ENCODE peak calls at places on chromosomes 5 and 9, in six cellular contexts. Y is right lobe of liver, Z is thoracic aorta, K is heart right ventricle, O is adrenal gland, A is transverse colon. H is an unnamed sample.

GRCh38 chr5:152688561-152689274 is 283.6 kb upstream of the NMUR2 start:
- DNase-seq in O (peak), Y (no peak), A (no peak), K (no peak), Z (peak), H (no peak)

GRCh38 chr5:19547640-19548039 is 440.4 kb downstream of the CDH18 start:
- DNase-seq in O (no peak), Z (no peak), A (no peak), K (peak), Y (no peak), H (no peak)

GRCh38 chr5:132272341-132273210 is 15.1 kb downstream of the PDLIM4 start:
- DNase-seq in Y (peak), A (peak), K (no peak), O (peak), Z (no peak), H (peak)

GRCh38 chr5:36878421-36879088 is 2.0 kb downstream of the NIPBL start:
- DNase-seq in Y (no peak), O (peak), K (peak), Z (no peak), A (no peak), H (no peak)

GRCh38 chr9:108021311-108021710 is 531.7 kb upstream of the KLF4 start:
- DNase-seq in K (no peak), Y (no peak), A (no peak), O (no peak), Z (no peak), H (no peak)

GRCh38 chr9:135951889-135952663 is 9.1 kb downstream of the UBAC1 start:
- DNase-seq in A (no peak), Z (no peak), O (no peak), Y (no peak), K (no peak), H (no peak)

GRCh38 chr5:10663531-10664183 is 97.4 kb downstream of the DAP start:
- DNase-seq in O (no peak), A (no peak), Z (no peak), K (peak), Y (peak), H (no peak)

GRCh38 chr9:16803648-16804047 is 66.8 kb downstream of the BNC2 start:
- DNase-seq in O (no peak), Z (no peak), K (no peak), Y (no peak), A (no peak), H (no peak)

GRCh38 chr9:134987906-134988700 is 70.4 kb upstream of the FCN1 start:
- DNase-seq in O (no peak), Y (peak), Z (no peak), A (no peak), K (no peak), H (no peak)

GRCh38 chr5:59831341-59831989 is 62.1 kb downstream of the PDE4D start:
- DNase-seq in O (no peak), A (no peak), Z (no peak), K (no peak), Y (no peak), H (no peak)

GRCh38 chr9:133635098-133635497 is 1.1 kb upstream of the DBH start:
- DNase-seq in Y (no peak), Z (no peak), K (no peak), A (no peak), O (no peak), H (no peak)

GRCh38 chr5:14581891-14582796 is 552 bp downstream of the OTULINL start:
- DNase-seq in Y (peak), O (peak), Z (no peak), A (peak), K (peak), H (peak)

GRCh38 chr5:10333154-10334006 is 20.1 kb upstream of the MARCHF6 start:
- DNase-seq in K (no peak), O (peak), Z (no peak), A (peak), Y (peak), H (no peak)

GRCh38 chr5:32301891-32302290 is 10.8 kb downstream of the MTMR12 start:
- DNase-seq in O (no peak), K (no peak), Y (no peak), Z (no peak), A (no peak), H (no peak)

GRCh38 chr9:137793196-137793841 is 84.3 kb upstream of the CACNA1B start:
- DNase-seq in O (no peak), A (no peak), Z (no peak), K (no peak), Y (no peak), H (no peak)

GRCh38 chr5:85132269-85132668 is 747.6 kb upstream of the EDIL3 start:
- DNase-seq in Z (no peak), Y (no peak), K (no peak), A (no peak), O (no peak), H (no peak)

GRCh38 chr9:26483991-26484390 is 408.6 kb downstream of the CAAP1 start:
- DNase-seq in A (no peak), Z (no peak), K (no peak), Y (no peak), O (no peak), H (no peak)

GRCh38 chr9:97478301-97478981 is 23.0 kb upstream of the TMOD1 start:
- DNase-seq in A (no peak), Y (peak), K (no peak), O (peak), Z (no peak), H (no peak)

GRCh38 chr5:55823151-55823796 is 27.9 kb upstream of the IL31RA start:
- DNase-seq in K (no peak), A (no peak), Y (no peak), O (no peak), Z (no peak), H (no peak)

GRCh38 chr9:133534346-133535284 is at the start of gene ADAMTSL2:
- DNase-seq in K (peak), Y (peak), Z (no peak), A (peak), O (peak), H (peak)

GRCh38 chr9:133680250-133680975 is 44.2 kb downstream of the DBH start:
- DNase-seq in Y (no peak), Z (no peak), K (no peak), A (no peak), O (no peak), H (no peak)

GRCh38 chr5:61599370-61600140 is 267.5 kb downstream of the ZSWIM6 start:
- DNase-seq in O (peak), Y (no peak), K (no peak), Z (no peak), A (no peak), H (no peak)

GRCh38 chr5:154176191-154176590 is 14.3 kb upstream of the GALNT10 start:
- DNase-seq in Y (no peak), Z (no peak), A (no peak), O (no peak), K (no peak), H (no peak)

GRCh38 chr5:132483661-132484385 is 6.8 kb downstream of the IRF1 start:
- DNase-seq in O (no peak), Y (peak), A (peak), K (no peak), Z (no peak), H (no peak)

GRCh38 chr5:66144799-66145390 is 795 bp downstream of the SREK1 start:
- DNase-seq in A (no peak), Z (peak), O (peak), Y (no peak), K (no peak), H (no peak)

GRCh38 chr5:132268698-132269551 is 11.4 kb downstream of the PDLIM4 start:
- DNase-seq in O (no peak), K (peak), Z (no peak), A (no peak), Y (peak), H (no peak)

GRCh38 chr5:32916648-32917047 is 205.5 kb downstream of the NPR3 start:
- DNase-seq in O (peak), A (no peak), Z (no peak), K (no peak), Y (peak), H (peak)

GRCh38 chr9:114434878-114435311 is 47.1 kb upstream of the AKNA start:
- DNase-seq in Z (no peak), Y (peak), O (peak), K (no peak), A (no peak), H (no peak)

GRCh38 chr9:96255698-96256097 is 46.3 kb downstream of the HSD17B3 start:
- DNase-seq in Z (no peak), O (no peak), K (no peak), Y (no peak), A (no peak), H (no peak)

GRCh38 chr5:116779846-116780245 is 205.2 kb upstream of the SEMA6A start:
- DNase-seq in K (no peak), O (no peak), A (no peak), Z (no peak), Y (no peak), H (no peak)

GRCh38 chr5:6770826-6771607 is 57.8 kb downstream of the TENT4A start:
- DNase-seq in O (no peak), A (no peak), Z (no peak), Y (no peak), K (no peak), H (no peak)

GRCh38 chr5:138662599-138662998 is 87.4 kb upstream of the HSPA9 start:
- DNase-seq in O (no peak), A (no peak), Z (no peak), Y (no peak), K (no peak), H (peak)

GRCh38 chr9:88303785-88304495 is 84.3 kb upstream of the SPIN1 start:
- DNase-seq in Y (peak), A (no peak), K (no peak), Z (no peak), O (no peak), H (no peak)

GRCh38 chr9:81499571-81499970 is 189.8 kb downstream of the TLE1 start:
- DNase-seq in Z (no peak), Y (no peak), O (no peak), K (no peak), A (no peak), H (no peak)

GRCh38 chr9:137320555-137321384 is 18.7 kb upstream of the NRARP start:
- DNase-seq in A (peak), K (no peak), O (no peak), Y (no peak), Z (no peak), H (no peak)

GRCh38 chr9:111034573-111035539 is 3.4 kb downstream of the LPAR1 start:
- DNase-seq in A (no peak), Z (no peak), O (no peak), K (no peak), Y (no peak), H (no peak)

GRCh38 chr5:122323132-122323548 is 11.1 kb downstream of the SNCAIP start:
- DNase-seq in Z (no peak), A (no peak), K (no peak), O (no peak), Y (no peak), H (no peak)

GRCh38 chr9:92133949-92134604 is 18.9 kb upstream of the SPTLC1 start:
- DNase-seq in O (peak), Z (peak), Y (peak), K (peak), A (peak), H (peak)

DNA sequence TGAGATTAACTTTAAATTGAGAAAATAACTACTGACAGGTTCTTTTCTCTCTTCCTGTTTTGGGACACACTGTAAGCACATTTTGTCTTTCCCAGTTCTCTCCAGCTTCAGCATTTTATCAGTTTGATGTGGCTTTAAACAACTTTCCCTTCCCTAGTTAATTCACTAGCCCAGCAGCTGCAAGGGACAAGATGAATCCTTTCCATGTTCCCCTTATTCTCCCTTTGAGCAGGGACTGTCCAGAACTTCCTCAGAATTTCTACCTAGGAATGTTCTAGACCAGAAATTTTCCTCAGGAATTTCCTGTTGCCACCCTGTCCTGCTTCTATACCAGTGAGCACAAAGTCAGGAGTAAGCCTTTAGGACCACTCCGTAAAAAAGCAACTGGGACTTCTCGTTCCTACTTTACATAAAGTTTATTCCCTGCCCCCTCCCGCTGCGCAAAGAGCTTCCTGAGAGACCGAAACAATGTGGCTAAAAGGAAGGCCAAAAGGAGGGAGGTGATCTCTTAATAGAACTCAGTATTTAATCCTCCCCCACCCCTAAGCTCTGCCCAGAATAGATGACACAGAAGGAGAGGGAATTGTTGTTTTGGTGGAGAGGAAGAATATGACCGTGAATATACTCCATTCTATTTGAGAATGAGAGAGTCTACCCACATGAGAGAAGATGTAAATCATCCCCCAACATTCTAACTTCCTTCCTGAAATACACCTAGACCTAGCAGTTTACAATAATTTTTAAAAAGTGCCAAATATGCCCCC is 61.9 kb downstream of the GLIS3 start:
- DNase-seq in A (no peak), K (peak), Y (no peak), Z (no peak), O (no peak), H (no peak)
- H3K4me3 ChIP-seq in A (no peak), K (no peak), Y (no peak), Z (peak), O (no peak), H (no peak)

GRCh38 chr5:1128977-1129724 is 17.3 kb upstream of the SLC12A7 start:
- DNase-seq in O (no peak), Y (no peak), Z (no peak), A (no peak), K (no peak), H (no peak)

GRCh38 chr5:1131191-1131621 is 19.3 kb upstream of the SLC12A7 start:
- DNase-seq in K (no peak), O (no peak), Y (no peak), Z (no peak), A (no peak), H (no peak)

GRCh38 chr5:1129725-1130082 is 17.8 kb upstream of the SLC12A7 start:
- DNase-seq in A (peak), K (no peak), Y (peak), Z (no peak), O (no peak), H (no peak)

GRCh38 chr5:1131726-1132125 is 19.9 kb upstream of the SLC12A7 start:
- DNase-seq in K (no peak), Z (no peak), Y (no peak), O (no peak), A (no peak), H (no peak)

DNA sequence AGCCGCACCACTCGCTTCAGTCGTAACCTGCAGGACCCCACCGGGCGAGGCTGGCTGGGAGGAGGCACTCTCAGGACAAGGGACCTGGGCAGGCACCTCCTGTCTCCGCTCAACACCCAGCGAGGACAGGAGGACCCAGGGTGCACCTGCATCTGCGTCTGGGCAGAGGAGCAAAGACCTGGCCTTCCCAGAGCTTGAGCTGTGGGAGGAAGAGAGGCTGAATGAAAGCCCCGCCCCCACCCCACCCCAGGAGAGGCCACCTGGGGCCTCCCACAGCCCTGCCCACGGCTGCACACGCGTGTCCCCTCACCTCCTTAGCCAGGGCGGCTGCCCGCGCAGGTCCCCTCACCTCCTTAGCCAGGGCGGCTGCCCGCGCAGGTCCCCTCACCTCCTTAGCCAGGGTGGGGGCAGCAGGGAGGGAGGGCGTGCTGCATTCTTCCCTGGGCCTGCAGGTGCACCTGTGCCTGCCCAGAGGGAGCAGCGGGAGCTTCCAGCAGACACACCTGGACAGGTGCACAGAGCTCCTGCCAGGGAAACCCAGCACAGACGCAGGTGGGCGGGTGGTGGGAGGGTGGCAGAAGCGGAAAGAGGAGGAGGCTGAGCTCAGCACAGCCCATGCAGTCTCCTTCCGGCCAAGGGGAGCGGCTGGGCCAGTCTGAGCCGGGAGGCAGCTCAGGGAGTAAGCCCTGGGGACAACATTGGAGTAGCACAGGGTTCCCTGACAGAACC is 18.5 kb upstream of the SLC12A7 start:
- DNase-seq in K (no peak), O (no peak), Z (no peak), A (peak), Y (no peak), H (no peak)
- H3K4me3 ChIP-seq in K (no peak), O (no peak), Z (no peak), A (peak), Y (no peak), H (no peak)

GRCh38 chr9:75941066-75941465 is 50.6 kb downstream of the PCSK5 start:
- DNase-seq in Y (no peak), K (no peak), O (no peak), Z (no peak), A (peak), H (no peak)
- H3K4me3 ChIP-seq in Y (no peak), K (no peak), O (no peak), Z (no peak), A (no peak), H (no peak)

DNA sequence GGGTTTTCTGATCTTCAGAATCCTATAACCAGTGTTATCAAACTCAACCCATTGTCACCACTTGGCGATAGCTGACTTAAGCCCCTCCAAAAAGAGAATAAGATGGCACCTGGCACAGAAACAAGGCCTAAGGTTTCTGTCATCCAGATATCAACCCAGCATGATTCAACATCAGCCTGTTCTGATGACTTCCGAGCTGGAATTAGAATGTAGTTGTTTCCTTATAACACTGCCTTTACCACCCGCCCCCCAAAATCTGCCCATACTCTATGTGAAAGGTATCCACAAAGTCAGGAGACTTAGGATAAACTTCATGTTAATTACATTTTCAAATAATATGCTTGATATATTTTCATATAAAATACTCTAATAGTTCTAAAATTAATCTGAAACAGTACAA is 5.2 kb downstream of the KLF9 start:
- DNase-seq in Z (no peak), K (no peak), A (no peak), Y (no peak), O (no peak), H (no peak)
- H3K4me3 ChIP-seq in Z (peak), K (no peak), A (peak), Y (peak), O (no peak), H (no peak)

GRCh38 chr5:93583799-93584530 is 943 bp downstream of the NR2F1 start:
- DNase-seq in Y (no peak), K (no peak), A (no peak), Z (no peak), O (peak), H (no peak)

GRCh38 chr5:93582677-93583524 is at the start of gene NR2F1:
- DNase-seq in Y (no peak), O (peak), A (peak), Z (no peak), K (peak), H (peak)

GRCh38 chr5:93581738-93582414 is 857 bp upstream of the NR2F1-AS1 start:
- DNase-seq in O (peak), K (no peak), Y (no peak), A (no peak), Z (no peak), H (no peak)

GRCh38 chr5:93584531-93585053 is 1.6 kb downstream of the NR2F1 start:
- DNase-seq in A (no peak), Y (no peak), K (no peak), Z (no peak), O (peak), H (no peak)

DNA sequence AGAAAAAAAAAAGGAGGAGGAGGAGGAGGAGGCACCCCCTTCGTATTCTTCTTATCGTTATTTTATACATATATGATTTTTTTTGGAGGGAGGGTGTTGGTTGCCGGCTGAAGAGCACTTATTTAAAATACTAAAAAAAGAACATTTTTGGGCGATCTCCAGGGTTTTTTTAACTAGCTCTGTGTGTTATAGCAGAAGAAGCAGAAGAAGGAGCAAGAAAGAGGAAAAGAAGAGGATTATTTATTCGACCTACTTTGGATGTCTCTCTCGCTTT is 440 bp downstream of the NR2F1 start:
- DNase-seq in Y (no peak), K (no peak), O (no peak), A (no peak), Z (no peak), H (no peak)
- H3K4me3 ChIP-seq in Y (peak), K (peak), O (peak), A (peak), Z (peak), H (peak)